ENCODE peak calls at places on chromosomes 13 and 19, in four cellular contexts. One of them, this sample, is unnamed.
A peak's percentile ranks its signal among the peaks of the same experiment; 100 is the strongest.

GRCh38 chr19:15265849-15266248 is 33.6 kb upstream of the EPHX3 start:
- DNase-seq in H1: no peak
- DNase-seq in K562: no peak
- DNase-seq in HepG2: no peak
- DNase-seq in this sample: no peak

GRCh38 chr19:17125728-17126677 is 50.4 kb downstream of the MYO9B start:
- DNase-seq in HepG2: no peak
- DNase-seq in K562: no peak
- DNase-seq in H1: no peak
- DNase-seq in this sample: no peak

GRCh38 chr13:26377038-26377437 is 123.1 kb downstream of the CDK8 start:
- DNase-seq in K562: peak; percentile 6
- DNase-seq in H1: peak; percentile 59
- DNase-seq in HepG2: peak; percentile 28
- DNase-seq in this sample: peak; percentile 1

GRCh38 chr19:13017306-13018036 is 22.2 kb downstream of the NFIX start:
- DNase-seq in H1: peak; percentile 65
- DNase-seq in K562: no peak
- DNase-seq in HepG2: no peak
- DNase-seq in this sample: no peak

GRCh38 chr13:98133949-98134348 is 8.9 kb upstream of the FARP1 start:
- DNase-seq in H1: no peak
- DNase-seq in HepG2: no peak
- DNase-seq in K562: no peak
- DNase-seq in this sample: no peak

GRCh38 chr19:1240925-1241324 is 626 bp upstream of the ATP5F1D start:
- DNase-seq in H1: peak; percentile 52
- DNase-seq in K562: no peak
- DNase-seq in HepG2: no peak
- DNase-seq in this sample: no peak

GRCh38 chr19:37403403-37403802 is 32.5 kb downstream of the ZNF527 start:
- DNase-seq in H1: no peak
- DNase-seq in K562: no peak
- DNase-seq in HepG2: no peak
- DNase-seq in this sample: no peak

GRCh38 chr19:48190288-48191284 is 20.1 kb downstream of the ZSWIM9 start:
- DNase-seq in K562: peak; percentile 90
- DNase-seq in HepG2: peak; percentile 29
- DNase-seq in H1: peak; percentile 91
- DNase-seq in this sample: peak; percentile 64

GRCh38 chr13:67439365-67439764 is 209.2 kb upstream of the PCDH9 start:
- DNase-seq in H1: no peak
- DNase-seq in HepG2: no peak
- DNase-seq in K562: no peak
- DNase-seq in this sample: no peak

GRCh38 chr13:75769141-75769905 is 133.2 kb downstream of the LMO7 start:
- DNase-seq in K562: no peak
- DNase-seq in HepG2: no peak
- DNase-seq in H1: no peak
- DNase-seq in this sample: no peak

GRCh38 chr13:46983881-46984280 is 87.0 kb upstream of the HTR2A start:
- DNase-seq in K562: no peak
- DNase-seq in HepG2: peak; percentile 32
- DNase-seq in H1: no peak
- DNase-seq in this sample: no peak

DNA sequence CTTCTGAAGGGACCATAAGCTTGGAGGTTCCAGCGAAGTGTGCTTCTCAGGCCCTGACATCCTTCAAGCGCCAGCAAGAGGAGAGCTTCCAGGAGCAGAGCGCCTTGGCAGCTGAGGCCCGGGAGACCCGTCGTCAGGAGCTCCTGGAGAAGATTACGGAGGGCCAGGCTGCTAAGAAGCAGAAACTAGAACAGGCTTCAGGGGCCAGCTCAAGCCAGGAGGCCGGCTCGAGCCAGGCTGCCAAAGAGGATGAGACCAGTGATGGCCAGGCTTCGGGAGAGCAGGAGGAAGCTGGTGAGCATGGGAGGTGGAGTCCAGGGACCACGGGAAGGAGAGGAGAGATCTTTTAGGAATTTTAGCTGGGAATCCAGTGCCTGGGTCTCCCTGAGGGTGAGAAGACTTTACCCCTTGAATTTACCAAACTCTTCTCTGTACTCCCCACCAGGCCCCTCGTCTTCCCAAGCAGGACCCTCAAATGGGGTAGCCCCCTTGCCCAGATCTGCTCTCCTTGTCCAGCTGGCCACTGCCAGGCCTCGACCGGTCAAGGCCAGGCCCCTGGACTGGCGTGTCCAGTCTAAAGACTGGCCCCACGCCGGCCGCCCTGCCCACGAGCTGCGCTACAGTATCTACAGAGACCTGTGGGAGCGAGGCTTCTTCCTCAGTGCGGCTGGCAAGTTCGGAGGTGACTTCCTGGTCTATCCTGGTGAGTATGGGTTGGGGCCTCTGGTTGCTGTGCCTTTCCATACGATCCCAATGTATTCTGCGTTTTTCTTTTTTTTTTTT is 754 bp downstream of the TSEN34 start:
- DNase-seq in K562: no peak
- DNase-seq in HepG2: no peak
- DNase-seq in H1: no peak
- DNase-seq in this sample: no peak
- TF ChIP-seq RNF2 in K562: no peak
- TF ChIP-seq RNF2 in HepG2: no peak
- TF ChIP-seq RNF2 in H1: no peak
- TF ChIP-seq RNF2 in this sample: no peak

GRCh38 chr13:20824762-20825161 is 51.0 kb upstream of the EEF1AKMT1 start:
- DNase-seq in H1: no peak
- DNase-seq in K562: no peak
- DNase-seq in HepG2: no peak
- DNase-seq in this sample: no peak

GRCh38 chr13:20823071-20823470 is 49.3 kb upstream of the EEF1AKMT1 start:
- DNase-seq in H1: no peak
- DNase-seq in K562: no peak
- DNase-seq in HepG2: no peak
- DNase-seq in this sample: no peak

GRCh38 chr13:20826810-20827560 is 53.2 kb upstream of the EEF1AKMT1 start:
- DNase-seq in HepG2: no peak
- DNase-seq in H1: no peak
- DNase-seq in K562: no peak
- DNase-seq in this sample: no peak

GRCh38 chr13:20826301-20826700 is 52.5 kb upstream of the EEF1AKMT1 start:
- DNase-seq in HepG2: no peak
- DNase-seq in K562: no peak
- DNase-seq in H1: no peak
- DNase-seq in this sample: no peak

DNA sequence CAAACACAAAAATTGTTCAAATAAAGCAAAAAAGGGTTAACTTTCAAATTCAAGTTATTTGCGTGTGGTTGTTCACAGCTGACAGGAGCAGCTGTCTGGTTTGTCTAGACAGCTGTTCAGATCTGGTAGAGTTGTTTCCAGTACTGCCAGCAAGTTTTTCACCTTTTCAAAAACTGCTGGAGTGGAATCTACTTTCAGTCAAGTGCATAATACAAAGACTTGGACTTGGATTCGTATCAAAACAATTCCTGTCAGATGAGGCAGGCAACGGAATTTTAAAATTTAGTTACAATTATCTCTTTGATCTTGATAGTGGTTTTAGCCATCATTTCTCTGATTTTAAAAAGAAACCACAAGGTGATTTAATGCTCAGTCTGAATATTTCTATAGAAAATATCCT is 51.7 kb upstream of the EEF1AKMT1 start:
- DNase-seq in HepG2: no peak
- DNase-seq in K562: no peak
- DNase-seq in H1: no peak
- DNase-seq in this sample: no peak
- TF ChIP-seq HDAC2 in HepG2: no peak
- TF ChIP-seq HDAC2 in K562: no peak
- TF ChIP-seq HDAC2 in H1: no peak
- TF ChIP-seq HDAC2 in this sample: no peak

GRCh38 chr19:28466107-28467045 is 746.6 kb downstream of the UQCRFS1 start:
- DNase-seq in HepG2: peak; percentile 3
- DNase-seq in H1: peak; percentile 82
- DNase-seq in K562: peak; percentile 70
- DNase-seq in this sample: peak; percentile 41
- TF ChIP-seq RFX5 in HepG2: no peak
- TF ChIP-seq RFX5 in H1: no peak
- TF ChIP-seq RFX5 in K562: no peak
- TF ChIP-seq RFX5 in this sample: no peak

GRCh38 chr13:44575035-44575434 is 1.1 kb downstream of the TSC22D1 start:
- DNase-seq in K562: no peak
- DNase-seq in H1: no peak
- DNase-seq in HepG2: no peak
- DNase-seq in this sample: no peak

GRCh38 chr13:44575741-44576395 is at the start of gene TSC22D1:
- DNase-seq in K562: no peak
- DNase-seq in HepG2: no peak
- DNase-seq in H1: peak; percentile 63
- DNase-seq in this sample: peak; percentile 17

GRCh38 chr13:44573071-44573470 is 3.1 kb downstream of the TSC22D1 start:
- DNase-seq in K562: no peak
- DNase-seq in HepG2: no peak
- DNase-seq in H1: no peak
- DNase-seq in this sample: no peak

GRCh38 chr13:44574466-44574855 is 1.7 kb downstream of the TSC22D1 start:
- DNase-seq in HepG2: no peak
- DNase-seq in H1: no peak
- DNase-seq in K562: no peak
- DNase-seq in this sample: no peak

GRCh38 chr13:44573790-44574465 is 2.2 kb downstream of the TSC22D1 start:
- DNase-seq in H1: no peak
- DNase-seq in K562: peak; percentile 13
- DNase-seq in HepG2: peak; percentile 11
- DNase-seq in this sample: peak; percentile 55
- TF ChIP-seq RNF2 in H1: no peak
- TF ChIP-seq RNF2 in K562: no peak
- TF ChIP-seq RNF2 in HepG2: no peak
- TF ChIP-seq RNF2 in this sample: no peak

GRCh38 chr13:112153846-112154245 is 86.9 kb downstream of the SOX1 start:
- DNase-seq in HepG2: no peak
- DNase-seq in K562: no peak
- DNase-seq in H1: no peak
- DNase-seq in this sample: no peak
- TF ChIP-seq HDAC2 in HepG2: no peak
- TF ChIP-seq HDAC2 in K562: no peak
- TF ChIP-seq HDAC2 in H1: no peak
- TF ChIP-seq HDAC2 in this sample: no peak

DNA sequence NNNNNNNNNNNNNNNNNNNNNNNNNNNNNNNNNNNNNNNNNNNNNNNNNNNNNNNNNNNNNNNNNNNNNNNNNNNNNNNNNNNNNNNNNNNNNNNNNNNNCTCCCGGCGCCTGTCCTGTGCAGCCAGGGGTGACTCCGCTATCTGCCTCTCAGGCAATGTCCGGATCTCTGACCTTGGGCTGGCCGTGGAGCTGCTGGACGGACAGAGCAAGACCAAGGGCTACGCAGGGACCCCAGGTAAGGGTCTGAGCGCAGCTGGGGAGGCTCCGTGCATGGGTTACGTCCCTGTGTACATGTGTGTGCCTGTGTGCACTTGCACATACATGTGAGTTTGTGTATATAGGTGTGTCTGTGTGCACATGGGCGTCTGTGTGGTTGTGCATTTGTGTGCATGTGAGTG is 36.1 kb upstream of the TMEM255B start:
- DNase-seq in K562: no peak
- DNase-seq in HepG2: no peak
- DNase-seq in H1: no peak
- DNase-seq in this sample: no peak
- TF ChIP-seq RFX5 in K562: no peak
- TF ChIP-seq RFX5 in HepG2: no peak
- TF ChIP-seq RFX5 in H1: no peak
- TF ChIP-seq RFX5 in this sample: no peak

GRCh38 chr13:95533545-95534135 is 18.9 kb upstream of the CLDN10 start:
- DNase-seq in H1: peak; percentile 54
- DNase-seq in HepG2: no peak
- DNase-seq in K562: no peak
- DNase-seq in this sample: no peak

GRCh38 chr13:95540848-95541247 is 11.7 kb upstream of the CLDN10 start:
- DNase-seq in K562: no peak
- DNase-seq in H1: no peak
- DNase-seq in HepG2: no peak
- DNase-seq in this sample: no peak

GRCh38 chr13:95530178-95530577 is 22.3 kb upstream of the CLDN10 start:
- DNase-seq in H1: no peak
- DNase-seq in K562: no peak
- DNase-seq in HepG2: peak; percentile 38
- DNase-seq in this sample: peak; percentile 51

GRCh38 chr13:95536629-95537241 is 15.8 kb upstream of the CLDN10 start:
- DNase-seq in H1: no peak
- DNase-seq in HepG2: no peak
- DNase-seq in K562: no peak
- DNase-seq in this sample: no peak

GRCh38 chr13:95535243-95535642 is 17.3 kb upstream of the CLDN10 start:
- DNase-seq in K562: no peak
- DNase-seq in H1: no peak
- DNase-seq in HepG2: peak; percentile 84
- DNase-seq in this sample: peak; percentile 89
- TF ChIP-seq RNF2 in K562: no peak
- TF ChIP-seq RNF2 in H1: no peak
- TF ChIP-seq RNF2 in HepG2: no peak
- TF ChIP-seq RNF2 in this sample: no peak